ENCODE peak calls at places on chromosome 19, in six cellular contexts. L, T, W, Q, S and R are unnamed samples.
A peak's percentile ranks its signal among the peaks of the same experiment; 100 is the strongest.

GRCh38 chr19:40542197-40542859 is 34.3 kb upstream of the SHKBP1 start:
- DNase-seq in L (no peak), T (peak; percentile 44), W (no peak), Q (no peak), S (no peak), R (no peak)

GRCh38 chr19:3966051-3967017 is 4.6 kb downstream of the DAPK3 start:
- DNase-seq in L (no peak), T (peak; percentile 29), W (no peak), Q (peak; percentile 0), S (no peak), R (no peak)

GRCh38 chr19:31348416-31349159 is 648 bp downstream of the TSHZ3 start:
- DNase-seq in L (peak; percentile 47), T (peak; percentile 36), W (no peak), Q (peak; percentile 39), S (no peak), R (peak; percentile 33)

GRCh38 chr19:4233282-4233853 is 4.0 kb downstream of the EBI3 start:
- DNase-seq in L (peak; percentile 49), T (peak; percentile 25), W (peak; percentile 48), Q (peak; percentile 52), S (peak; percentile 45), R (peak; percentile 68)

GRCh38 chr19:34960103-34960805 is 3.8 kb downstream of the ZNF792 start:
- DNase-seq in L (no peak), T (no peak), W (peak; percentile 78), Q (no peak), S (no peak), R (no peak)

GRCh38 chr19:41376241-41376997 is at the start of gene TMEM91:
- DNase-seq in L (no peak), T (peak; percentile 52), W (no peak), Q (peak; percentile 84), S (no peak), R (no peak)

GRCh38 chr19:54151362-54152035 is 8.0 kb downstream of the LENG1 start:
- DNase-seq in L (no peak), T (no peak), W (no peak), Q (no peak), S (no peak), R (no peak)

GRCh38 chr19:44882063-44882462 is 9.0 kb upstream of the TOMM40 start:
- DNase-seq in L (no peak), T (no peak), W (no peak), Q (no peak), S (no peak), R (no peak)

GRCh38 chr19:19711934-19712828 is 20.7 kb downstream of the ZNF14 start:
- DNase-seq in L (no peak), T (no peak), W (no peak), Q (no peak), S (no peak), R (no peak)

GRCh38 chr19:19146000-19146608 is 7.8 kb upstream of the TMEM161A start:
- DNase-seq in L (peak; percentile 55), T (peak; percentile 72), W (peak; percentile 65), Q (peak; percentile 72), S (peak; percentile 35), R (peak; percentile 83)

GRCh38 chr19:35346193-35347052 is 1.3 kb upstream of the FFAR1 start:
- DNase-seq in L (no peak), T (no peak), W (no peak), Q (no peak), S (peak; percentile 16), R (peak; percentile 40)

GRCh38 chr19:18109731-18110671 is 12.4 kb downstream of the MAST3 start:
- DNase-seq in L (no peak), T (peak; percentile 81), W (peak; percentile 29), Q (peak; percentile 76), S (peak; percentile 29), R (peak; percentile 42)
- H3K9me3 ChIP-seq in L (no peaks in the 10 kb centered on the region), T (no peaks in the 10 kb centered on the region), W (no peaks in the 10 kb centered on the region), Q (no peaks in the 10 kb centered on the region), S (no peaks in the 10 kb centered on the region), R (no peaks in the 10 kb centered on the region)

DNA sequence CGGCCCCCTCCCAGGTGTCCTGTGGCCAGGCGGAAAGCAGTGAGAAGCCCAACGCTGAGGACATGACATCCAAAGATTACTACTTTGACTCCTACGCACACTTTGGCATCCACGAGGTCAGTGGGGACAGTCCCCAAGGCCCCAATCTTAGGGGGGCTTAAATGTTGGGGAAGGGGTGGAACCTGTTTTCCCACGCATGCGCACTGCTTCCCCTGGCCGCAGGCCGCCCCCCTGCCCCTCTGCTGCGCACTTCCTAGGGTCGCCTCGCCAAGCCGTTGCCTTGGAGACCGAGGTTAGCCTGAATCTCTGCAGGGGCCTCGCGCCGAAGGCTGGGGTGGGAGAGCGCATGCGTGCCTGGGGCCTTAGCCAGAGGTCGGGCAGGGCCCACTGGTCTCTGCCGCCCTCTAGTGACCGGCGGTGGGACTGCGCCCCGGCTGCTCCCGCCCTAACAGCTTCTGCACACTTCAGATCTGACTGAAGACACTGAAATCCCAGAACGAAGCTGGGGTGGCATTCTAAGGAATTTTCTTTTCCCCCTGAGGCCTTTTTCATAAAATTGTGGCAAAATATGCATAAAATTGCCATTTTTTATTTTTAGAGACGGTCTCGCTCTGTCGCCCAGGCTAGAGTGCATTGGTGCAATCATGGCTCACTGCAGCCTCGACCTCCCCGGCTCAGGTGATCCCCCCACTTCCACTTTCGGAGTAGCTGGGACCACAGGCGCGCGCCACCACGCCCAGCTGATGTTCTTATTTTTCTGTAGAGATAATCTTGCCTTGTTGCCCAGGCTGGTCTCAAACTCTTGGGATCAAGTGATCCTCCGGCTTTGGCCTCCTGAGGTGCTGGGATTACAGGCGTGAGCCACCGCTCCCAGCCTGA is 3.6 kb downstream of the PRMT1 start:
- DNase-seq in L (peak; percentile 92), T (peak; percentile 96), W (peak; percentile 93), Q (peak; percentile 99), S (peak; percentile 70), R (peak; percentile 91)
- H3K4me2 ChIP-seq in L (peak overlapping the region; percentile 90), T (peak overlapping the region; percentile 75), W (peak overlapping the region; percentile 99), Q (peak overlapping the region; percentile 94), S (peak overlapping the region; percentile 34), R (peak overlapping the region; percentile 58)

DNA sequence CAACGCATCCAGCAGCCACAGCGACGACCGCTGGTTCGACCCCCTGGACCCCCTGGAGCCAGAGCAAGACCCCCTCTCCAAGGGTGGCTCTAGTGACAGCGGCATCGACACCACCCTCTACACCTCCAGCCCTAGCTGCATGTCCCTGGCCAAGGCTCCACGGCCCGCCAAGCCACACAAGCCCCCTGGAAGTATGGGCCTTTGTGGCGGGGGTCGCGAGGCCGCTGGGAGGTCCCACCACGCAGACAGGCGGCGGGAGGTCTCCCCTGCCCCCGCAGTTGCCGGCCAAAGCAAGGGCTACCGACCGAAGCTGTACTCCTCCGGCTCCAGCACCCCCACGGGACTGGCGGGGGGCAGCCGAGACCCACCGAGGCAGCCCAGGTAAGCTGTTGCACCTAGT is 59.5 kb downstream of the DPF1 start:
- DNase-seq in L (no peak), T (no peak), W (no peak), Q (no peak), S (no peak), R (no peak)
- H3K9me3 ChIP-seq in L (peaks cover 27% of the 10 kb centered on the region), T (no peaks in the 10 kb centered on the region), W (no peaks in the 10 kb centered on the region), Q (no peaks in the 10 kb centered on the region), S (peaks cover 9% of the 10 kb centered on the region), R (peaks cover 14% of the 10 kb centered on the region)

GRCh38 chr19:14775855-14776254 is 2.5 kb downstream of the ADGRE2 start:
- DNase-seq in L (no peak), T (no peak), W (no peak), Q (no peak), S (no peak), R (peak; percentile 79)
- H3K4me2 ChIP-seq in L (peak overlapping the region; percentile 92), T (no peak overlapping the region), W (peak overlapping the region; percentile 97), Q (peak overlapping the region; percentile 75), S (no peak overlapping the region), R (peak overlapping the region; percentile 68)

DNA sequence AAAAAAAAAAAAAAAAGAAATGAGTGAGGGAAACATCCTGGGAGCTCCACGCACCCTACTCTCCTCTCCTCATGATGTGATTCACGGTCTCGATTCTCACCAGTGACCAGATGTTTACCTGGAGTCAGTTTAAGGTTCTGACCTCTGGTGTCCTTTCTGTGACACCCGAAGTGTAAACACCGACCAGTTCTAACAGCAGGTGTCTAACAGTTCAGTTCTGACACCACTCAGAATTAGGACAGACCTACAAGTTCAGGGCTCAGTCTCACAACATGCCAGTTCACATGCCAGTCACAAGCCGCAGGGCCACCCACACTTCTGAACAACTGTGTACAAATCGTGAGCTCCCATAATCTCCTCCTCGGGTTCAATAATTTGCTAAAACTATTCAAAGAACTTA is 6.0 kb downstream of the ZNF564 start:
- DNase-seq in L (no peak), T (no peak), W (no peak), Q (no peak), S (peak; percentile 24), R (no peak)
- H3K9me3 ChIP-seq in L (peaks cover 59% of the 10 kb centered on the region), T (peaks cover 5% of the 10 kb centered on the region), W (peaks cover 22% of the 10 kb centered on the region), Q (no peaks in the 10 kb centered on the region), S (no peaks in the 10 kb centered on the region), R (no peaks in the 10 kb centered on the region)

GRCh38 chr19:5804516-5805464 is at the start of gene NRTN:
- DNase-seq in L (no peak), T (peak; percentile 75), W (peak; percentile 57), Q (peak; percentile 84), S (no peak), R (peak; percentile 56)
- H3K4me2 ChIP-seq in L (peak within 1 kb of the TSS; percentile 87), T (peak within 1 kb of the TSS; percentile 91), W (peak within 1 kb of the TSS; percentile 85), Q (peak within 1 kb of the TSS; percentile 75), S (peak within 1 kb of the TSS; percentile 83), R (peak within 1 kb of the TSS; percentile 67)

GRCh38 chr19:23905771-23906170 is 8.9 kb upstream of the ZNF726 start:
- DNase-seq in L (no peak), T (no peak), W (no peak), Q (no peak), S (no peak), R (no peak)
- H3K9me3 ChIP-seq in L (peaks cover 56% of the 10 kb centered on the region), T (peaks cover 4% of the 10 kb centered on the region), W (peaks cover 14% of the 10 kb centered on the region), Q (peaks cover 6% of the 10 kb centered on the region), S (peaks cover 97% of the 10 kb centered on the region), R (peaks cover 20% of the 10 kb centered on the region)

GRCh38 chr19:2321565-2322283 is 6.7 kb downstream of the LSM7 start:
- DNase-seq in L (no peak), T (no peak), W (no peak), Q (no peak), S (no peak), R (no peak)

GRCh38 chr19:2326699-2327360 is 1.6 kb downstream of the LSM7 start:
- DNase-seq in L (no peak), T (no peak), W (no peak), Q (no peak), S (no peak), R (no peak)

GRCh38 chr19:2325261-2326046 is 2.9 kb downstream of the LSM7 start:
- DNase-seq in L (no peak), T (no peak), W (no peak), Q (no peak), S (no peak), R (no peak)

GRCh38 chr19:2323707-2324106 is 4.7 kb downstream of the LSM7 start:
- DNase-seq in L (no peak), T (no peak), W (no peak), Q (no peak), S (no peak), R (no peak)

DNA sequence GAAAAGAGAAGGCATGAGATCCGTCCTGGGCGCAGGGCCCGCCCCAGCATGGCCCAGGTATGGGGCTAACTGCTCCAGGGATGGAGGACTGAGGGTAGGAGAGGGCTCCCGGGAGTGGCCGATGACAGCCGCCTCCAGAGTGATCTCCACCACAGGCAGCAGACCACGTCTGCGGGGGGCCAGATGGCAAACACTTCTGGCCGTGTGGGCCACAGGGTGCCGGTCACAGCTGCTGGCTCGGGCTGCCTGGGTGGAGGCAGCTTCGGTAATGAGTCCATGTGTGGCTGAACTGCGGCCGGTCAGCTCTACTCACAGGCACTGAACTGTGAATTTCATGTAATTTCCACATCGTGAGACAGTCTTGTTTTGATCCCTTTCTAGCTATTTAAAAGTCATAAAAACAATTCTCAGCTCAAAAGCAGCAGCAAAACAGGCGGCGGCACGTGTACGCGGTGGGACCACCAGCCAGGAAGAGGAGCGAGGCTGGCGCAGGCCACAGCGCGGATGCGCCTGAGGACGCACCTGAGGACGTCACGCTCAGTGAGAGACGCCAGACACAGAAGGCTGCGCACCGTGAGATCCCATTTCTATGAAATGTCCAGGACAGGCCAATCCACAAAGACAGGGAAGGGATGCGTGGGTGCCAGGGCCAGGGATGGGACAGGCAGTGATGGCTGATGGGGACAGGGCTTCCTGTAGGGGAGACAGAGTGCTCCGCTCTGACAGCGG is 4.0 kb downstream of the LSM7 start:
- DNase-seq in L (no peak), T (no peak), W (no peak), Q (no peak), S (no peak), R (no peak)
- H3K4me2 ChIP-seq in L (no peak overlapping the region), T (no peak overlapping the region), W (no peak overlapping the region), Q (no peak overlapping the region), S (no peak overlapping the region), R (no peak overlapping the region)